ENCODE peak calls at places on chromosomes 16 and 17, in ten cellular contexts. V, Q, R, Z, H, P, Y, D, C and S are unnamed samples.

GRCh38 chr17:73941919-73942530 is 261.5 kb upstream of the RPL38 start:
- DNase-seq in V (no peak), Q (no peak), R (no peak), Z (no peak), H (no peak), P (no peak), Y (no peak), D (no peak), C (no peak), S (no peak)

GRCh38 chr17:17387461-17388362 is 84.5 kb downstream of the NT5M start:
- DNase-seq in V (peak), Q (no peak), R (no peak), Z (no peak), H (no peak), P (no peak), Y (no peak), D (no peak), C (no peak), S (no peak)

GRCh38 chr17:17204635-17205231 is 1.4 kb downstream of the PLD6 start:
- DNase-seq in V (no peak), Q (no peak), R (no peak), Z (no peak), H (no peak), P (no peak), Y (no peak), D (no peak), C (no peak), S (no peak)

GRCh38 chr17:66906321-66907278 is 57.9 kb upstream of the CACNG4 start:
- DNase-seq in V (peak), Q (peak), R (peak), Z (peak), H (peak), P (peak), Y (peak), D (peak), C (peak), S (peak)

GRCh38 chr16:49921791-49922456 is 66.0 kb upstream of the ZNF423 start:
- DNase-seq in V (peak), Q (peak), R (peak), Z (peak), H (no peak), P (peak), Y (no peak), D (peak), C (peak), S (no peak)

GRCh38 chr17:27807567-27808470 is 7.5 kb upstream of the NOS2 start:
- DNase-seq in V (peak), Q (no peak), R (peak), Z (peak), H (peak), P (no peak), Y (peak), D (peak), C (peak), S (no peak)

GRCh38 chr17:69574257-69575197 is 160.0 kb downstream of the MAP2K6 start:
- DNase-seq in V (no peak), Q (no peak), R (no peak), Z (no peak), H (no peak), P (no peak), Y (no peak), D (no peak), C (no peak), S (no peak)

GRCh38 chr17:8117367-8117979 is 841 bp downstream of the ALOXE3 start:
- DNase-seq in V (no peak), Q (no peak), R (no peak), Z (no peak), H (no peak), P (no peak), Y (no peak), D (no peak), C (no peak), S (no peak)

GRCh38 chr17:77811521-77811920 is 147.0 kb upstream of the TNRC6C start:
- DNase-seq in V (no peak), Q (no peak), R (no peak), Z (no peak), H (no peak), P (no peak), Y (no peak), D (no peak), C (no peak), S (no peak)

GRCh38 chr17:65287040-65287439 is 149.9 kb downstream of the RGS9 start:
- DNase-seq in V (no peak), Q (no peak), R (no peak), Z (no peak), H (no peak), P (no peak), Y (no peak), D (no peak), C (no peak), S (no peak)